ENCODE peak calls at places on chromosomes 11 and 22, in eight cellular contexts. A is HS-27A; I is activated T-cell treated with anti-CD3 and anti-CD28 coated beads for 1 hour; M is heart left ventricle; B is stimulated activated CD4-positive, alpha-beta T cell treated with anti-CD3 and anti-CD28 coated beads, Interleukin-12 subunit alpha, Interleukin-12 subunit beta, amount 100 ng/mL, for 4 hours; W is lower lobe of right lung; V is stomach; R is GM23338. Z is an unnamed sample.

GRCh38 chr22:20626811-20627210 is 119.4 kb downstream of the MED15 start:
- DNase-seq in W (no peak), B (no peak), V (no peak), M (no peak), I (no peak), A (no peak), R (no peak), Z (no peak)

GRCh38 chr11:33668468-33668825 is 32.2 kb downstream of the C11orf91 start:
- DNase-seq in B (no peak), M (no peak), I (no peak), V (no peak), A (no peak), R (peak), W (no peak), Z (no peak)

GRCh38 chr11:27312110-27312509 is 50.9 kb downstream of the CCDC34 start:
- DNase-seq in I (no peak), W (no peak), A (no peak), V (no peak), M (no peak), R (no peak), B (no peak), Z (no peak)

GRCh38 chr11:93169950-93170561 is 27.7 kb downstream of the SLC36A4 start:
- DNase-seq in V (no peak), W (no peak), A (no peak), M (no peak), I (no peak), B (no peak), R (peak), Z (peak)

GRCh38 chr11:121318848-121319834 is 26.6 kb downstream of the SC5D start:
- DNase-seq in A (no peak), W (no peak), B (no peak), R (peak), I (no peak), M (no peak), V (no peak), Z (peak)

GRCh38 chr11:1060410-1060809 is 14.3 kb upstream of the MUC2 start:
- DNase-seq in M (peak), W (no peak), B (no peak), I (no peak), A (no peak), V (no peak), R (no peak), Z (no peak)

GRCh38 chr11:70925238-70925637 is 327.1 kb downstream of the SHANK2 start:
- DNase-seq in V (no peak), A (no peak), W (no peak), B (no peak), I (no peak), M (no peak), R (no peak), Z (no peak)

GRCh38 chr22:35314161-35314942 is 14.7 kb downstream of the TOM1 start:
- DNase-seq in I (no peak), B (no peak), R (peak), M (no peak), A (no peak), W (no peak), V (no peak), Z (no peak)

GRCh38 chr22:49350441-49351121 is 477.1 kb downstream of the BRD1 start:
- DNase-seq in V (no peak), R (no peak), B (no peak), I (no peak), A (no peak), M (no peak), W (peak), Z (peak)

GRCh38 chr11:94895971-94896370 is 77.4 kb downstream of the CWC15 start:
- DNase-seq in A (no peak), I (no peak), R (no peak), B (no peak), M (no peak), V (no peak), W (no peak), Z (no peak)

GRCh38 chr11:115198301-115198700 is 305.9 kb downstream of the CADM1 start:
- DNase-seq in V (no peak), A (no peak), W (no peak), R (no peak), B (no peak), M (no peak), I (no peak), Z (no peak)

GRCh38 chr11:12156301-12157140 is 46.1 kb downstream of the MICAL2 start:
- DNase-seq in R (no peak), B (no peak), I (no peak), W (no peak), A (no peak), V (no peak), M (no peak), Z (no peak)

GRCh38 chr11:133081020-133081419 is 451.3 kb downstream of the OPCML start:
- DNase-seq in V (no peak), B (no peak), W (no peak), M (no peak), R (peak), A (no peak), I (no peak), Z (no peak)

GRCh38 chr11:64694026-64694755 is 28.8 kb downstream of the NRXN2 start:
- DNase-seq in R (no peak), V (no peak), M (no peak), W (no peak), B (no peak), I (no peak), A (no peak), Z (no peak)

GRCh38 chr11:103358251-103358650 is 249.0 kb downstream of the DYNC2H1 start:
- DNase-seq in M (no peak), V (no peak), I (no peak), A (peak), W (no peak), R (no peak), B (no peak), Z (no peak)

GRCh38 chr11:107293677-107294344 is 163.8 kb downstream of the CWF19L2 start:
- DNase-seq in V (no peak), R (peak), A (no peak), W (no peak), B (no peak), I (no peak), M (no peak), Z (no peak)

GRCh38 chr11:9077164-9077563 is 14.2 kb downstream of the SCUBE2 start:
- DNase-seq in M (no peak), I (no peak), A (no peak), W (no peak), R (no peak), B (no peak), V (no peak), Z (no peak)

GRCh38 chr11:20353829-20354434 is 9.6 kb upstream of the HTATIP2 start:
- DNase-seq in M (no peak), I (peak), V (peak), W (no peak), B (no peak), A (no peak), R (peak), Z (peak)

GRCh38 chr11:13287026-13287425 is 9.4 kb downstream of the BMAL1 start:
- DNase-seq in V (no peak), A (no peak), W (no peak), M (no peak), R (no peak), I (no peak), B (no peak), Z (no peak)

GRCh38 chr22:34847072-34847471 is 218.9 kb upstream of the ISX start:
- DNase-seq in R (no peak), W (no peak), A (no peak), I (no peak), V (no peak), M (no peak), B (no peak), Z (no peak)

GRCh38 chr11:76329084-76329648 is 51.8 kb downstream of the THAP12 start:
- DNase-seq in R (peak), W (peak), V (no peak), A (no peak), B (no peak), M (no peak), I (no peak), Z (no peak)

GRCh38 chr11:34356918-34357645 is 728 bp downstream of the ABTB2 start:
- DNase-seq in B (peak), M (peak), R (peak), W (peak), A (no peak), V (peak), I (peak), Z (peak)

GRCh38 chr22:40748388-40748970 is 69.2 kb downstream of the MCHR1 start:
- DNase-seq in I (no peak), M (no peak), A (no peak), V (no peak), B (no peak), R (peak), W (no peak), Z (no peak)

GRCh38 chr22:32103648-32104326 is 55.3 kb downstream of the C22orf42 start:
- DNase-seq in V (no peak), M (no peak), I (no peak), R (peak), A (no peak), W (no peak), B (no peak), Z (peak)

GRCh38 chr22:23245045-23245798 is 64.9 kb downstream of the BCR start:
- DNase-seq in R (no peak), B (no peak), I (no peak), V (no peak), A (peak), W (no peak), M (no peak), Z (no peak)

GRCh38 chr11:45853616-45854219 is 6.4 kb downstream of the CRY2 start:
- DNase-seq in R (no peak), V (no peak), A (no peak), I (no peak), B (no peak), M (no peak), W (no peak), Z (no peak)